ENCODE peak calls at places on chromosome 17, in ten cellular contexts. One of them, this sample, is unnamed.
A peak's percentile ranks its signal among the peaks of the same experiment; 100 is the strongest.

GRCh38 chr17:77492446-77493237 is 351.9 kb downstream of the SEC14L1 start:
- DNase-seq in fibroblast of lung: no peak
- DNase-seq in NB4: no peak
- DNase-seq in A673: no peak
- DNase-seq in lower leg skin: peak; percentile 82
- DNase-seq in mammary epithelial cell: no peak
- DNase-seq in AG10803: no peak
- DNase-seq in A549: no peak
- DNase-seq in BE2C: no peak
- DNase-seq in lower lobe of right lung: peak; percentile 41
- DNase-seq in this sample: no peak

GRCh38 chr17:35119370-35120185 is at the start of gene RAD51D:
- DNase-seq in AG10803: peak; percentile 56
- DNase-seq in lower leg skin: peak; percentile 95
- DNase-seq in A673: peak; percentile 73
- DNase-seq in BE2C: peak; percentile 87
- DNase-seq in lower lobe of right lung: peak; percentile 85
- DNase-seq in mammary epithelial cell: peak; percentile 55
- DNase-seq in NB4: peak; percentile 87
- DNase-seq in A549: peak; percentile 81
- DNase-seq in fibroblast of lung: peak; percentile 57
- DNase-seq in this sample: peak; percentile 46

GRCh38 chr17:6729531-6729930 is 16.4 kb upstream of the SLC13A5 start:
- DNase-seq in A549: no peak
- DNase-seq in NB4: no peak
- DNase-seq in mammary epithelial cell: no peak
- DNase-seq in A673: no peak
- DNase-seq in fibroblast of lung: no peak
- DNase-seq in BE2C: no peak
- DNase-seq in AG10803: no peak
- DNase-seq in lower lobe of right lung: no peak
- DNase-seq in lower leg skin: no peak
- DNase-seq in this sample: no peak

GRCh38 chr17:77825621-77826020 is 132.9 kb upstream of the TNRC6C start:
- DNase-seq in A673: no peak
- DNase-seq in A549: no peak
- DNase-seq in lower leg skin: no peak
- DNase-seq in mammary epithelial cell: no peak
- DNase-seq in BE2C: no peak
- DNase-seq in lower lobe of right lung: peak; percentile 27
- DNase-seq in NB4: no peak
- DNase-seq in AG10803: no peak
- DNase-seq in fibroblast of lung: no peak
- DNase-seq in this sample: no peak

GRCh38 chr17:81101614-81102306 is 63.5 kb upstream of the PVALEF start:
- DNase-seq in lower lobe of right lung: peak; percentile 89
- DNase-seq in A549: peak; percentile 88
- DNase-seq in BE2C: peak; percentile 93
- DNase-seq in AG10803: peak; percentile 69
- DNase-seq in lower leg skin: peak; percentile 94
- DNase-seq in A673: peak; percentile 83
- DNase-seq in mammary epithelial cell: peak; percentile 63
- DNase-seq in NB4: peak; percentile 85
- DNase-seq in fibroblast of lung: peak; percentile 54
- DNase-seq in this sample: peak; percentile 73

GRCh38 chr17:75238684-75239191 is 22.7 kb downstream of the GGA3 start:
- DNase-seq in A549: peak; percentile 89
- DNase-seq in AG10803: peak; percentile 67
- DNase-seq in NB4: peak; percentile 80
- DNase-seq in BE2C: peak; percentile 76
- DNase-seq in A673: peak; percentile 80
- DNase-seq in lower leg skin: no peak
- DNase-seq in mammary epithelial cell: peak; percentile 46
- DNase-seq in lower lobe of right lung: no peak
- DNase-seq in fibroblast of lung: peak; percentile 58
- DNase-seq in this sample: peak; percentile 74

GRCh38 chr17:81842725-81843504 is 8.1 kb upstream of the PPP1R27 start:
- DNase-seq in BE2C: no peak
- DNase-seq in fibroblast of lung: no peak
- DNase-seq in lower leg skin: no peak
- DNase-seq in NB4: peak; percentile 65
- DNase-seq in mammary epithelial cell: peak; percentile 48
- DNase-seq in AG10803: peak; percentile 72
- DNase-seq in A673: no peak
- DNase-seq in A549: no peak
- DNase-seq in lower lobe of right lung: no peak
- DNase-seq in this sample: peak; percentile 88

GRCh38 chr17:66353937-66354401 is 51.6 kb downstream of the PRKCA start:
- DNase-seq in mammary epithelial cell: no peak
- DNase-seq in lower leg skin: no peak
- DNase-seq in A673: no peak
- DNase-seq in BE2C: no peak
- DNase-seq in fibroblast of lung: peak; percentile 87
- DNase-seq in NB4: no peak
- DNase-seq in AG10803: peak; percentile 49
- DNase-seq in lower lobe of right lung: no peak
- DNase-seq in A549: no peak
- DNase-seq in this sample: peak; percentile 61

GRCh38 chr17:48544356-48545021 is 420 bp downstream of the HOXB2 start:
- DNase-seq in NB4: no peak
- DNase-seq in A549: no peak
- DNase-seq in BE2C: no peak
- DNase-seq in A673: peak; percentile 91
- DNase-seq in lower leg skin: peak; percentile 95
- DNase-seq in fibroblast of lung: peak; percentile 94
- DNase-seq in mammary epithelial cell: peak; percentile 68
- DNase-seq in AG10803: peak; percentile 94
- DNase-seq in lower lobe of right lung: peak; percentile 73
- DNase-seq in this sample: peak; percentile 91

GRCh38 chr17:48541574-48542113 is 3.3 kb downstream of the HOXB2 start:
- DNase-seq in mammary epithelial cell: peak; percentile 70
- DNase-seq in lower lobe of right lung: no peak
- DNase-seq in AG10803: peak; percentile 89
- DNase-seq in lower leg skin: peak; percentile 91
- DNase-seq in A549: no peak
- DNase-seq in NB4: no peak
- DNase-seq in A673: peak; percentile 78
- DNase-seq in BE2C: no peak
- DNase-seq in fibroblast of lung: no peak
- DNase-seq in this sample: peak; percentile 77

GRCh38 chr17:48543854-48544355 is 1.0 kb downstream of the HOXB2 start:
- DNase-seq in lower lobe of right lung: no peak
- DNase-seq in mammary epithelial cell: peak; percentile 52
- DNase-seq in A673: no peak
- DNase-seq in fibroblast of lung: no peak
- DNase-seq in BE2C: no peak
- DNase-seq in lower leg skin: no peak
- DNase-seq in AG10803: no peak
- DNase-seq in A549: no peak
- DNase-seq in NB4: no peak
- DNase-seq in this sample: no peak

GRCh38 chr17:48542114-48542955 is 2.6 kb downstream of the HOXB2 start:
- DNase-seq in A549: no peak
- DNase-seq in AG10803: no peak
- DNase-seq in A673: no peak
- DNase-seq in lower leg skin: no peak
- DNase-seq in BE2C: no peak
- DNase-seq in fibroblast of lung: no peak
- DNase-seq in NB4: no peak
- DNase-seq in mammary epithelial cell: no peak
- DNase-seq in lower lobe of right lung: no peak
- DNase-seq in this sample: peak; percentile 66

DNA sequence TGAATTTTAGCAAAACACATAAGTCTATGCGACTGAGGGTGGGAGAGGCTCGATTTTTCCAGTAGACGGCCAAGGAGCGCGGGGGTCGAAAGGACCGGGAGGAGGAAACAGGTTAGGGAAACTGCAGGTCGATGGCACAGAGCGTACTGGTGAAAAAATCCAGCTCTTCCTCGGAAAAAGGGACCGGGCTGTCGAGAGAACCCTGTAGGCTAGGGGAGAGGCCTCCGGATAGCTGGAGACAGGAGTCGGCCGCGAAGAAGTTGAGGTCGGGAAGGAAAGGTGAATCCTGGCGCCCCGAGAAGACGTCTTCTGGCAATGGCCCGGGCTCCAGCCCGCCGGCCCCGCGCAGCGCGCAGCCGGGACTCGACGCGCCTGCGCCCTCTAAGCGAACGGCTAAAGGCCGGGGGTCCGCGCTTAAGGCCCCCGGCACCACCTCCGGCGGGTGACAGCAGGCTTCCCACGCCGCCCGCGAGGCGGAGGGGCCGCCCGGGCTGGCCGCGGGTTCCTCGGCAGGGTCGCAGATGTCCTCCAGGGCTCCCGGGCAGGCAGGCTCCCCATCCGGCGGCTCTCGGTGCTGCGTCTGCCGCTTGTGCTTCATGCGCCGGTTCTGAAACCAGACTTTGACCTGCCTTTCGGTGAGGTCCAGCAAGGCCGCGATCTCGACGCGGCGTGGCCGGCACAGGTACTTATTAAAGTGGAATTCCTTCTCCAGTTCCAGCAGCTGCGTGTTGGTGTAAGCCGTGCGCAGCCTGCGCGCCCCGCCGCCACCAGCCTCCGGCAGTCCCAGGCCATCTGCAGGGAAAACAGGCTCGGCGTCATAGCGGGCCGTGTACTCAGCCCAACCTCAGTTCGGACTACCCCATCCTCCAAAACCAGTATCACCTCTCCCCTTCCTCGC is 1.7 kb downstream of the HOXB2 start:
- DNase-seq in AG10803: no peak
- DNase-seq in BE2C: no peak
- DNase-seq in A549: peak; percentile 75
- DNase-seq in A673: peak; percentile 67
- DNase-seq in lower leg skin: peak; percentile 94
- DNase-seq in NB4: no peak
- DNase-seq in mammary epithelial cell: peak; percentile 70
- DNase-seq in lower lobe of right lung: no peak
- DNase-seq in fibroblast of lung: no peak
- DNase-seq in this sample: no peak
- H3K4me3 ChIP-seq in AG10803: peak overlapping the region; percentile 93
- H3K4me3 ChIP-seq in BE2C: no peak overlapping the region
- H3K4me3 ChIP-seq in A549: peak overlapping the region; percentile 44
- H3K4me3 ChIP-seq in A673: peak overlapping the region; percentile 85
- H3K4me3 ChIP-seq in lower leg skin: peak overlapping the region; percentile 54
- H3K4me3 ChIP-seq in NB4: no peak overlapping the region
- H3K4me3 ChIP-seq in mammary epithelial cell: peak overlapping the region; percentile 78
- H3K4me3 ChIP-seq in lower lobe of right lung: peak overlapping the region; percentile 58
- H3K4me3 ChIP-seq in fibroblast of lung: peak overlapping the region; percentile 90
- H3K4me3 ChIP-seq in this sample: peak overlapping the region; percentile 95

GRCh38 chr17:28925912-28926365 is 23.1 kb upstream of the DHRS13 start:
- DNase-seq in AG10803: peak; percentile 89
- DNase-seq in NB4: peak; percentile 92
- DNase-seq in lower leg skin: no peak
- DNase-seq in BE2C: no peak
- DNase-seq in mammary epithelial cell: peak; percentile 95
- DNase-seq in lower lobe of right lung: no peak
- DNase-seq in A673: no peak
- DNase-seq in A549: no peak
- DNase-seq in fibroblast of lung: peak; percentile 93
- DNase-seq in this sample: peak; percentile 97

GRCh38 chr17:28928061-28928460 is 23.3 kb downstream of the PHF12 start:
- DNase-seq in AG10803: no peak
- DNase-seq in lower lobe of right lung: no peak
- DNase-seq in lower leg skin: no peak
- DNase-seq in mammary epithelial cell: peak; percentile 90
- DNase-seq in A673: no peak
- DNase-seq in fibroblast of lung: peak; percentile 60
- DNase-seq in A549: no peak
- DNase-seq in NB4: peak; percentile 50
- DNase-seq in BE2C: no peak
- DNase-seq in this sample: peak; percentile 68

GRCh38 chr17:28926786-28927185 is 23.9 kb upstream of the DHRS13 start:
- DNase-seq in mammary epithelial cell: peak; percentile 36
- DNase-seq in fibroblast of lung: peak; percentile 17
- DNase-seq in lower leg skin: no peak
- DNase-seq in lower lobe of right lung: no peak
- DNase-seq in BE2C: no peak
- DNase-seq in AG10803: no peak
- DNase-seq in NB4: peak; percentile 21
- DNase-seq in A673: no peak
- DNase-seq in A549: no peak
- DNase-seq in this sample: no peak

GRCh38 chr17:28929769-28930168 is 21.5 kb downstream of the PHF12 start:
- DNase-seq in A549: no peak
- DNase-seq in A673: no peak
- DNase-seq in BE2C: peak; percentile 24
- DNase-seq in lower leg skin: no peak
- DNase-seq in NB4: no peak
- DNase-seq in fibroblast of lung: no peak
- DNase-seq in mammary epithelial cell: no peak
- DNase-seq in AG10803: no peak
- DNase-seq in lower lobe of right lung: no peak
- DNase-seq in this sample: no peak

GRCh38 chr17:28926366-28926765 is 23.5 kb upstream of the DHRS13 start:
- DNase-seq in BE2C: no peak
- DNase-seq in fibroblast of lung: no peak
- DNase-seq in lower lobe of right lung: no peak
- DNase-seq in lower leg skin: no peak
- DNase-seq in A673: no peak
- DNase-seq in A549: no peak
- DNase-seq in AG10803: no peak
- DNase-seq in NB4: no peak
- DNase-seq in mammary epithelial cell: peak; percentile 19
- DNase-seq in this sample: no peak
- TF ChIP-seq CTCF in BE2C: no peak
- TF ChIP-seq CTCF in fibroblast of lung: no peak
- TF ChIP-seq CTCF in lower lobe of right lung: no peak
- TF ChIP-seq CTCF in lower leg skin: no peak
- TF ChIP-seq CTCF in A673: no peak
- TF ChIP-seq CTCF in A549: no peak
- TF ChIP-seq CTCF in AG10803: no peak
- TF ChIP-seq CTCF in NB4: no peak
- TF ChIP-seq CTCF in mammary epithelial cell: no peak
- TF ChIP-seq CTCF in this sample: no peak

GRCh38 chr17:28725660-28726395 is at the start of gene TLCD1:
- DNase-seq in AG10803: peak; percentile 78
- DNase-seq in A549: peak; percentile 86
- DNase-seq in lower lobe of right lung: peak; percentile 84
- DNase-seq in fibroblast of lung: peak; percentile 74
- DNase-seq in NB4: peak; percentile 92
- DNase-seq in mammary epithelial cell: peak; percentile 89
- DNase-seq in lower leg skin: peak; percentile 91
- DNase-seq in BE2C: peak; percentile 73
- DNase-seq in A673: peak; percentile 80
- DNase-seq in this sample: peak; percentile 77

GRCh38 chr17:28723159-28723835 is 2.7 kb downstream of the TLCD1 start:
- DNase-seq in A673: no peak
- DNase-seq in AG10803: no peak
- DNase-seq in lower lobe of right lung: no peak
- DNase-seq in BE2C: no peak
- DNase-seq in A549: no peak
- DNase-seq in fibroblast of lung: no peak
- DNase-seq in mammary epithelial cell: no peak
- DNase-seq in lower leg skin: no peak
- DNase-seq in NB4: no peak
- DNase-seq in this sample: no peak

GRCh38 chr17:28725166-28725659 is 820 bp downstream of the TLCD1 start:
- DNase-seq in BE2C: peak; percentile 43
- DNase-seq in mammary epithelial cell: no peak
- DNase-seq in lower leg skin: no peak
- DNase-seq in lower lobe of right lung: no peak
- DNase-seq in A673: peak; percentile 76
- DNase-seq in A549: peak; percentile 88
- DNase-seq in NB4: peak; percentile 88
- DNase-seq in fibroblast of lung: peak; percentile 77
- DNase-seq in AG10803: peak; percentile 54
- DNase-seq in this sample: peak; percentile 76

GRCh38 chr17:28726396-28726911 is 421 bp upstream of the TLCD1 start:
- DNase-seq in A549: peak; percentile 73
- DNase-seq in lower lobe of right lung: no peak
- DNase-seq in AG10803: peak; percentile 32
- DNase-seq in lower leg skin: peak; percentile 96
- DNase-seq in mammary epithelial cell: peak; percentile 73
- DNase-seq in A673: peak; percentile 79
- DNase-seq in fibroblast of lung: peak; percentile 58
- DNase-seq in NB4: peak; percentile 79
- DNase-seq in BE2C: peak; percentile 60
- DNase-seq in this sample: no peak

DNA sequence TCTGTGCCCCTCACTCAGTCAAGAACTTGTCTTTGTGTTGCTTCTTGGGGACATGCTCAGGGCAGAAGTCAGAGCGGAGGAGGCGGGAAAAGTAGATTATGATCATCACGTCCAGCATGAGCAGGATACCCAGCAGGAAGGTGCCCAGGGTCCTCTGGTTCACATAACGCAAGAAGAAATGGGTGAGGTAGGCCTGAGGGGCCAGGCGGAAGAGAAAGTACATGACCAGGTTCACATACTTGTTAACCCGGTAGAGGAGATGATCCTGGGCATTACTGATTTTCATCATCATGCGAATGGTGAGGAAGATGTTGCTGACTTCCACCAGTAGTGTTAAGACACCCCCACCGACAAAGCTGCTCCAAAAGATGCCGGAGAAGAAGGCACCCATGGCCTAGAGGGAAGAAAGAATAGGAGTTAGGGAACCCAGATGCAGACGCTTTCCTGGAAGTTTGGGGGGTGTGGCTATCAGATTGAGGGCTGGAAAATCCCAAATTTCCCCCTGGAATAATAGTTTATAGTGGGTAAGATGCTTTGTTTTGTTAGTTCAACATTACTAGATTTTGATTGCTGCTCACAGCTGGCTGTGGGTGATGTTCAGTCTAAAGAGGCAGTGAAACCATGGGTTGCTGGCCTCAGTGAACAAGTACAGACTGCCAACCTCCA is 1.4 kb downstream of the TLCD1 start:
- DNase-seq in A549: peak; percentile 47
- DNase-seq in A673: no peak
- DNase-seq in BE2C: no peak
- DNase-seq in fibroblast of lung: no peak
- DNase-seq in mammary epithelial cell: no peak
- DNase-seq in NB4: peak; percentile 59
- DNase-seq in lower leg skin: no peak
- DNase-seq in lower lobe of right lung: no peak
- DNase-seq in AG10803: no peak
- DNase-seq in this sample: no peak
- H3K4me3 ChIP-seq in A549: peak overlapping the region; percentile 63
- H3K4me3 ChIP-seq in A673: no peak overlapping the region
- H3K4me3 ChIP-seq in BE2C: peak overlapping the region; percentile 64
- H3K4me3 ChIP-seq in fibroblast of lung: peak overlapping the region; percentile 78
- H3K4me3 ChIP-seq in mammary epithelial cell: peak overlapping the region; percentile 78
- H3K4me3 ChIP-seq in NB4: peak overlapping the region; percentile 75
- H3K4me3 ChIP-seq in lower leg skin: no peak overlapping the region
- H3K4me3 ChIP-seq in lower lobe of right lung: peak overlapping the region; percentile 85
- H3K4me3 ChIP-seq in AG10803: peak overlapping the region; percentile 80
- H3K4me3 ChIP-seq in this sample: peak overlapping the region; percentile 73

DNA sequence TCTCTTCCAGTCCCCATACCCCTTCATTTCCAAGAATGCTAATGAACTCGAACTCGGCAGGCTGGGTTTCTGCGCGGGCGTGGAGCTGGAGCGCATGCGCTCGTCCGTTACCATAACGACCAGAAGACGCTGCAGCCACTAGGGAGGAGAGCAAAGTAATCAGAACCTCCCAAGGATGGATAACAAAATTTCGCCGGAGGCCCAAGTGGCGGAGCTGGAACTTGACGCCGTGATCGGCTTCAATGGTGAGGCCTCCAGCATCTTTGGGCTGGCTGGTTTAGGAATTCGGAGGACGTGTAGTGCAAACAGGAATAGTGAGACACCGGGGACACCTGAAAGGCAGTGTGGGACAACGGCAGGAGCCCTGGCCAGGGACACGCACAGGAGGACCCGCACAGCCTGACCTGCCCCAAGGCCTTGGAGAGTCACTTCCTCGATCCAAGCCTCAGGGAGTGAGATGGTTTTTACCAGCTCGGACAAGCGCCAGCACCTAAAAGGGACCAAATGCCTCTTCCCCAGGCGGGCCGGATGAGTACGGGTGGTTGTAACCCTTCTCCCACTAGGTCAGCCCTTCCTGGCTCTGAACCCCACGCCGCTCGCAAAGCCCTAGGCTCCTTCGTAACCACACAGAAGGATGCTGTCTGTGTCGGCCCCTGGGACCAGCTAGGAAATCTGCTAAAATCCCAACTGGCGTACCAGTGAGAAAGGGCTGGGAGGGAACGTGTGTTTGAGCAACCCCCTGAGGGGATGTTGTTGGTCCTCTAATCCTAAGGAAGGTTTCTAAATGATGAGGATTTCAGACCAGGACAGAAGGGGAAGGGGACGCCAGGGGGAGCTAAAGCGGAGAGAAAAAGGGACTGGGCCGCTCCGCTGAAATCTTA is at the start of gene CFAP52:
- DNase-seq in AG10803: peak; percentile 67
- DNase-seq in fibroblast of lung: peak; percentile 72
- DNase-seq in NB4: peak; percentile 70
- DNase-seq in A549: peak; percentile 75
- DNase-seq in lower lobe of right lung: peak; percentile 80
- DNase-seq in lower leg skin: peak; percentile 92
- DNase-seq in A673: peak; percentile 88
- DNase-seq in BE2C: peak; percentile 65
- DNase-seq in mammary epithelial cell: peak; percentile 73
- DNase-seq in this sample: peak; percentile 74
- TF ChIP-seq CTCF in AG10803: peak; percentile 85
- TF ChIP-seq CTCF in fibroblast of lung: peak; percentile 79
- TF ChIP-seq CTCF in NB4: peak; percentile 82
- TF ChIP-seq CTCF in A549: peak; percentile 84
- TF ChIP-seq CTCF in lower lobe of right lung: peak; percentile 62
- TF ChIP-seq CTCF in lower leg skin: no peak
- TF ChIP-seq CTCF in A673: peak; percentile 84
- TF ChIP-seq CTCF in BE2C: peak; percentile 66
- TF ChIP-seq CTCF in mammary epithelial cell: peak; percentile 81
- TF ChIP-seq CTCF in this sample: peak; percentile 84

This sample was measured in fibroblast of mammary gland.